ENCODE peak calls at places on chromosomes 6 and 20, in seven cellular contexts. One of them, this sample, is unnamed.

GRCh38 chr6:33727932-33728331 is 16.4 kb upstream of the UQCC2 start:
- DNase-seq in GM23338: no peak
- DNase-seq in hepatocyte: no peak
- DNase-seq in fibroblast of lung: no peak
- DNase-seq in MM.1S: no peak
- DNase-seq in astrocyte: no peak
- DNase-seq in mesenchymal stem cell: no peak
- DNase-seq in this sample: no peak

GRCh38 chr6:118645395-118645794 is 6.0 kb downstream of the CEP85L start:
- DNase-seq in hepatocyte: no peak
- DNase-seq in mesenchymal stem cell: peak; percentile 26
- DNase-seq in GM23338: no peak
- DNase-seq in MM.1S: no peak
- DNase-seq in astrocyte: no peak
- DNase-seq in fibroblast of lung: no peak
- DNase-seq in this sample: no peak

GRCh38 chr6:39247667-39248194 is 18.5 kb upstream of the KCNK5 start:
- DNase-seq in astrocyte: no peak
- DNase-seq in hepatocyte: no peak
- DNase-seq in fibroblast of lung: no peak
- DNase-seq in GM23338: no peak
- DNase-seq in MM.1S: peak; percentile 7
- DNase-seq in mesenchymal stem cell: no peak
- DNase-seq in this sample: no peak

GRCh38 chr6:27138837-27139752 is 108.4 kb upstream of the PRSS16 start:
- DNase-seq in GM23338: peak; percentile 97
- DNase-seq in astrocyte: no peak
- DNase-seq in MM.1S: peak; percentile 92
- DNase-seq in hepatocyte: peak; percentile 65
- DNase-seq in fibroblast of lung: peak; percentile 74
- DNase-seq in mesenchymal stem cell: peak; percentile 61
- DNase-seq in this sample: peak; percentile 41

GRCh38 chr6:12815884-12816600 is 99.5 kb downstream of the PHACTR1 start:
- DNase-seq in MM.1S: no peak
- DNase-seq in hepatocyte: no peak
- DNase-seq in mesenchymal stem cell: no peak
- DNase-seq in fibroblast of lung: no peak
- DNase-seq in astrocyte: peak; percentile 15
- DNase-seq in GM23338: no peak
- DNase-seq in this sample: no peak

GRCh38 chr6:18047406-18047805 is 60.0 kb upstream of the KIF13A start:
- DNase-seq in GM23338: no peak
- DNase-seq in mesenchymal stem cell: peak; percentile 37
- DNase-seq in fibroblast of lung: peak; percentile 67
- DNase-seq in MM.1S: no peak
- DNase-seq in hepatocyte: no peak
- DNase-seq in astrocyte: peak; percentile 73
- DNase-seq in this sample: no peak

GRCh38 chr6:5107332-5107731 is 22.2 kb downstream of the PPP1R3G start:
- DNase-seq in MM.1S: no peak
- DNase-seq in hepatocyte: no peak
- DNase-seq in fibroblast of lung: no peak
- DNase-seq in GM23338: no peak
- DNase-seq in astrocyte: no peak
- DNase-seq in mesenchymal stem cell: no peak
- DNase-seq in this sample: no peak

GRCh38 chr20:63381781-63382431 is 20.8 kb upstream of the CHRNA4 start:
- DNase-seq in fibroblast of lung: no peak
- DNase-seq in astrocyte: no peak
- DNase-seq in mesenchymal stem cell: peak; percentile 3
- DNase-seq in MM.1S: no peak
- DNase-seq in hepatocyte: peak; percentile 45
- DNase-seq in GM23338: peak; percentile 69
- DNase-seq in this sample: peak; percentile 34

GRCh38 chr6:35140991-35141720 is at the start of gene TCP11:
- DNase-seq in MM.1S: no peak
- DNase-seq in hepatocyte: no peak
- DNase-seq in GM23338: peak; percentile 77
- DNase-seq in astrocyte: no peak
- DNase-seq in mesenchymal stem cell: no peak
- DNase-seq in fibroblast of lung: no peak
- DNase-seq in this sample: no peak

GRCh38 chr20:32753731-32754130 is 8.5 kb upstream of the DNMT3B start:
- DNase-seq in hepatocyte: no peak
- DNase-seq in MM.1S: no peak
- DNase-seq in GM23338: no peak
- DNase-seq in mesenchymal stem cell: no peak
- DNase-seq in fibroblast of lung: no peak
- DNase-seq in astrocyte: no peak
- DNase-seq in this sample: no peak

GRCh38 chr6:164741938-164742451 is 567.4 kb downstream of the C6orf118 start:
- DNase-seq in astrocyte: no peak
- DNase-seq in fibroblast of lung: no peak
- DNase-seq in hepatocyte: no peak
- DNase-seq in MM.1S: no peak
- DNase-seq in mesenchymal stem cell: no peak
- DNase-seq in GM23338: peak; percentile 7
- DNase-seq in this sample: no peak

GRCh38 chr20:12598894-12599293 is 409.9 kb upstream of the SPTLC3 start:
- DNase-seq in mesenchymal stem cell: no peak
- DNase-seq in MM.1S: no peak
- DNase-seq in hepatocyte: no peak
- DNase-seq in GM23338: no peak
- DNase-seq in astrocyte: no peak
- DNase-seq in fibroblast of lung: no peak
- DNase-seq in this sample: no peak

GRCh38 chr20:54650201-54650722 is 174.9 kb downstream of the DOK5 start:
- DNase-seq in hepatocyte: no peak
- DNase-seq in GM23338: no peak
- DNase-seq in mesenchymal stem cell: no peak
- DNase-seq in astrocyte: peak; percentile 30
- DNase-seq in MM.1S: no peak
- DNase-seq in fibroblast of lung: peak; percentile 20
- DNase-seq in this sample: no peak

GRCh38 chr20:54651252-54651651 is 175.9 kb downstream of the DOK5 start:
- DNase-seq in GM23338: no peak
- DNase-seq in MM.1S: no peak
- DNase-seq in hepatocyte: no peak
- DNase-seq in fibroblast of lung: no peak
- DNase-seq in astrocyte: no peak
- DNase-seq in mesenchymal stem cell: no peak
- DNase-seq in this sample: no peak

GRCh38 chr20:54646156-54646517 is 170.7 kb downstream of the DOK5 start:
- DNase-seq in fibroblast of lung: no peak
- DNase-seq in hepatocyte: no peak
- DNase-seq in MM.1S: no peak
- DNase-seq in astrocyte: no peak
- DNase-seq in GM23338: no peak
- DNase-seq in mesenchymal stem cell: no peak
- DNase-seq in this sample: no peak

GRCh38 chr20:54648421-54649142 is 173.2 kb downstream of the DOK5 start:
- DNase-seq in MM.1S: no peak
- DNase-seq in mesenchymal stem cell: no peak
- DNase-seq in astrocyte: no peak
- DNase-seq in hepatocyte: no peak
- DNase-seq in fibroblast of lung: no peak
- DNase-seq in GM23338: no peak
- DNase-seq in this sample: no peak

DNA sequence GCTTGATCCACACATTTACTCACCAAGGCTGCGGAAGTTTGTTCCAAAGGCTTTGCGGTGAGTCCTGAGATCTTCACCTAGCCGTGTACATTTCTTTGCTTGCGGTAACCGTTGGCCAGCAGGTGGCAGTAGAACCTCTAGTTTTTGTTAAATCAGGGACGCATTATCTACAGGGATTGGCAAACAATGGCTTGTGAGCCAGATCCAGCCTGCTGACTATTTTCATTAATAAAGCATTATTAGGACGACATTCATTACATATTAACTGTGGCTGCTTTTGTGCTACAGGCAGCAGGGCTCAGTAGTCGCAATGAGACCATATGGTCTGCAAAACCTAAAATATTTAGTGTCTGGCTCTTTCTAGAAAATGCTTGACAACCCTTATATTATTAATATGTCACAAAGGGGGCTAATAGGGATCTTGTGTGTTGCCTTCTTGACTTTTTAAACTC is 174.1 kb downstream of the DOK5 start:
- DNase-seq in GM23338: peak; percentile 91
- DNase-seq in mesenchymal stem cell: peak; percentile 57
- DNase-seq in astrocyte: peak; percentile 53
- DNase-seq in hepatocyte: peak; percentile 90
- DNase-seq in MM.1S: peak; percentile 80
- DNase-seq in fibroblast of lung: peak; percentile 81
- DNase-seq in this sample: peak; percentile 52
- H2AFZ ChIP-seq in GM23338: no peak overlapping the region
- H2AFZ ChIP-seq in mesenchymal stem cell: no peak overlapping the region
- H2AFZ ChIP-seq in astrocyte: no peak overlapping the region
- H2AFZ ChIP-seq in hepatocyte: no peak overlapping the region
- H2AFZ ChIP-seq in MM.1S: peak overlapping the region; percentile 4
- H2AFZ ChIP-seq in fibroblast of lung: no peak overlapping the region
- H2AFZ ChIP-seq in this sample: no peak overlapping the region

GRCh38 chr6:40753939-40754448 is 166.8 kb upstream of the LRFN2 start:
- DNase-seq in MM.1S: no peak
- DNase-seq in fibroblast of lung: no peak
- DNase-seq in mesenchymal stem cell: no peak
- DNase-seq in astrocyte: no peak
- DNase-seq in hepatocyte: no peak
- DNase-seq in GM23338: no peak
- DNase-seq in this sample: no peak

GRCh38 chr6:40755749-40756452 is 168.7 kb upstream of the LRFN2 start:
- DNase-seq in fibroblast of lung: no peak
- DNase-seq in GM23338: no peak
- DNase-seq in astrocyte: peak; percentile 62
- DNase-seq in hepatocyte: peak; percentile 63
- DNase-seq in mesenchymal stem cell: peak; percentile 72
- DNase-seq in MM.1S: no peak
- DNase-seq in this sample: no peak

GRCh38 chr6:40753048-40753447 is 165.9 kb upstream of the LRFN2 start:
- DNase-seq in hepatocyte: no peak
- DNase-seq in fibroblast of lung: no peak
- DNase-seq in mesenchymal stem cell: no peak
- DNase-seq in MM.1S: no peak
- DNase-seq in GM23338: no peak
- DNase-seq in astrocyte: no peak
- DNase-seq in this sample: no peak

GRCh38 chr6:40754481-40755045 is 167.4 kb upstream of the LRFN2 start:
- DNase-seq in GM23338: peak; percentile 53
- DNase-seq in fibroblast of lung: no peak
- DNase-seq in hepatocyte: no peak
- DNase-seq in mesenchymal stem cell: no peak
- DNase-seq in MM.1S: no peak
- DNase-seq in astrocyte: no peak
- DNase-seq in this sample: no peak

DNA sequence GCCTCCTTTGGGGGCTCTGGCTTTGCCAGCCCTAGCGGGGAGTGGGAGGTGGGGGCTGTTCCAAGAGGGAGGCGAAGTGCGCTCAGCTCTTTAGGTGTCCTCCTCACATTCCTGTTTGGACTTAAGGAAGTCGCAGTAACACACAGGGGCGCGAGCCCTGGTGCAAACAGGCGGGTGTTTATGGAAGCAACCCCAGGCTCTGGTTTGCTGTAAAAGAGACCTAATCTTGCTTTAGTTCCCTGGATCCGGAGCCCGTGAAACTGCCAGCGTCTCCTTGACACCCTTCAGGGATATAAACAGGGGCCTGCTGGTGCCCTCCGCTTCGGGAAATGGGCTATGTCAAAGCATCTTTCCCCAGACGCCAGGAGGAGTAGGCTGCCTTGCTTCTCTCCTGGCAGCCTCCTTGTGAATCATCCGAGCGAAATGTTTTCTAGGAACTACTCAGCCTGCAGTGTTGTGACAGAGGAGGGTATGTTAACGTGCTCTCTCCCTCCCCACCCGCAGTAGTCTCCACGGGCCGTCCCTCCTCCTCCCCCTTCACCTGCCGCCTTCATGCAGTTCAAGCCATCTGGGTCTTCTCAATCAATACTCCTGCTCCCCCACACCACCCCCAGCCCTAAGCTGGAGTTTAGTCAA is 168.0 kb upstream of the LRFN2 start:
- DNase-seq in hepatocyte: peak; percentile 68
- DNase-seq in GM23338: peak; percentile 51
- DNase-seq in mesenchymal stem cell: peak; percentile 77
- DNase-seq in astrocyte: peak; percentile 58
- DNase-seq in MM.1S: no peak
- DNase-seq in fibroblast of lung: peak; percentile 49
- DNase-seq in this sample: no peak
- H2AFZ ChIP-seq in hepatocyte: no peak overlapping the region
- H2AFZ ChIP-seq in GM23338: peak overlapping the region; percentile 100
- H2AFZ ChIP-seq in mesenchymal stem cell: no peak overlapping the region
- H2AFZ ChIP-seq in astrocyte: peak overlapping the region; percentile 48
- H2AFZ ChIP-seq in MM.1S: no peak overlapping the region
- H2AFZ ChIP-seq in fibroblast of lung: no peak overlapping the region
- H2AFZ ChIP-seq in this sample: no peak overlapping the region

GRCh38 chr6:56540950-56541600 is 101.6 kb downstream of the DST start:
- DNase-seq in astrocyte: peak; percentile 24
- DNase-seq in hepatocyte: peak; percentile 14
- DNase-seq in mesenchymal stem cell: no peak
- DNase-seq in MM.1S: no peak
- DNase-seq in fibroblast of lung: peak; percentile 68
- DNase-seq in GM23338: no peak
- DNase-seq in this sample: no peak
- H2AFZ ChIP-seq in astrocyte: no peak overlapping the region
- H2AFZ ChIP-seq in hepatocyte: no peak overlapping the region
- H2AFZ ChIP-seq in mesenchymal stem cell: no peak overlapping the region
- H2AFZ ChIP-seq in MM.1S: no peak overlapping the region
- H2AFZ ChIP-seq in fibroblast of lung: no peak overlapping the region
- H2AFZ ChIP-seq in GM23338: no peak overlapping the region
- H2AFZ ChIP-seq in this sample: no peak overlapping the region

DNA sequence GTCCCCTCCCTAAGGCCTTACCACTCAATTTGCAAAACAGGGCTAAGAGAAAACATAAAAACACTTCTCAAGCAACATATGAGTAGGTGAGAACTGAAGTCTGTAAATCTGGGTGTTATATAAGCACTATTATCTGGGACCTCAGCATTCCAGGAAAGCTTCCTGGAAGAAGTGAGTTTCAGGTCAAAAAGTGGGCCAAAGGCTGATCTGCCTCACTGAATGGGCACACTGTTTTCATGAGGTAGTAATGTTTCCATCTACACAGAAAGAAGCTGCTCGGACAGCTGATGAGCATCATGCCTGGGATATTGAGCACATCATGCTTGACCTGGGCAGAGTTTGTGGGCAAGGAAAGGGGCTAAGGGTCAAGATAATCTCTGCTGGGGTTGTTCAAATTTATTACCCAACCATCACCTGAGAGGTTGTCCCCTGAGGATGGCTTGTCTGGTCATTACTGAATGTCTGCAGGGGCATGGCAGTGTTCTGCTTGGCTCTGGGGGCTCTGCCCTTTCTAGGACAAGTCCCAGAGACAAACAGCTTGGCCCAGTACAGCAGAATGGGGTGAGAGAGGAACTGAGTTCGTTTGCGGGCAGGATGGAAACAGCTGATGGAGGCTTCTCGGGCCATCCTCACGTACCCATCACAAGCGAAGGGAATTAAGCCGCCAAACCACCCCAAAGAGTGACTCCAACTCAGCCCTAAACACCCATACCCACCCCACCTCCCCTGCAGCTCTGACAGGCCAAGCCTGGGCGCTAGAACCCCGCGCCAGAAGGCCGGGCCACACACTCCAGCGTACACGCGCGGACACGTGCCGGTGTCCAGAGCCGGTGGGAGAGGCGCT is 1.2 kb upstream of the SYNJ2 start:
- DNase-seq in GM23338: no peak
- DNase-seq in hepatocyte: no peak
- DNase-seq in MM.1S: no peak
- DNase-seq in astrocyte: no peak
- DNase-seq in fibroblast of lung: no peak
- DNase-seq in mesenchymal stem cell: no peak
- DNase-seq in this sample: no peak
- H2AFZ ChIP-seq in GM23338: peak overlapping the region; percentile 92
- H2AFZ ChIP-seq in hepatocyte: no peak overlapping the region
- H2AFZ ChIP-seq in MM.1S: peak overlapping the region; percentile 87
- H2AFZ ChIP-seq in astrocyte: peak overlapping the region; percentile 60
- H2AFZ ChIP-seq in fibroblast of lung: no peak overlapping the region
- H2AFZ ChIP-seq in mesenchymal stem cell: no peak overlapping the region
- H2AFZ ChIP-seq in this sample: no peak overlapping the region

This sample was measured in PC-9.